ENCODE peak calls at places on chromosomes 6 and 20, in nine cellular contexts. W is bronchial epithelial cell, A is tibial artery, C is esophagus muscularis mucosa, Q is pancreas, D is neural progenitor cell, O is IMR-90, Y is psoas muscle, S is A549. J is an unnamed sample.

GRCh38 chr20:45405566-45406259 is 2.4 kb upstream of the DBNDD2 start:
- DNase-seq in W (peak; percentile 52), A (peak; percentile 82), C (no peak), Q (peak; percentile 70), D (peak; percentile 58), O (no peak), Y (peak; percentile 63), S (no peak), J (no peak)

GRCh38 chr6:56445818-56446217 is 196.9 kb downstream of the DST start:
- DNase-seq in W (no peak), A (no peak), C (no peak), Q (no peak), D (no peak), O (no peak), Y (no peak), S (no peak), J (no peak)

GRCh38 chr6:130708338-130708737 is 118.9 kb upstream of the SMLR1 start:
- DNase-seq in W (peak; percentile 40), A (no peak), C (no peak), Q (no peak), D (no peak), O (peak; percentile 50), Y (no peak), S (peak; percentile 2), J (peak; percentile 97)

GRCh38 chr6:156912431-156912830 is 135.3 kb downstream of the ARID1B start:
- DNase-seq in W (no peak), A (no peak), C (no peak), Q (no peak), D (no peak), O (no peak), Y (no peak), S (no peak), J (no peak)

GRCh38 chr20:44104807-44105517 is 82.0 kb downstream of the JPH2 start:
- DNase-seq in W (peak; percentile 81), A (no peak), C (no peak), Q (no peak), D (no peak), O (peak; percentile 84), Y (no peak), S (peak; percentile 37), J (peak; percentile 54)

GRCh38 chr20:45128066-45128465 is 3.8 kb upstream of the WFDC12 start:
- DNase-seq in W (peak; percentile 92), A (no peak), C (peak; percentile 45), Q (no peak), D (no peak), O (no peak), Y (no peak), S (no peak), J (no peak)

GRCh38 chr20:41233976-41234514 is 83.5 kb downstream of the ZHX3 start:
- DNase-seq in W (no peak), A (no peak), C (no peak), Q (no peak), D (no peak), O (no peak), Y (no peak), S (no peak), J (no peak)

GRCh38 chr20:62025832-62026563 is 39.7 kb downstream of the TAF4 start:
- DNase-seq in W (no peak), A (no peak), C (no peak), Q (no peak), D (no peak), O (peak; percentile 74), Y (peak; percentile 36), S (no peak), J (no peak)

GRCh38 chr6:90460067-90460466 is 126.8 kb downstream of the MAP3K7 start:
- DNase-seq in W (no peak), A (no peak), C (no peak), Q (no peak), D (no peak), O (no peak), Y (no peak), S (no peak), J (no peak)

GRCh38 chr6:105898286-105898685 is 187.8 kb upstream of the PRDM1 start:
- DNase-seq in W (peak; percentile 89), A (no peak), C (no peak), Q (no peak), D (no peak), O (peak; percentile 98), Y (no peak), S (no peak), J (no peak)

GRCh38 chr6:67244037-67244436 is 1391.0 kb upstream of the ADGRB3 start:
- DNase-seq in W (no peak), A (no peak), C (no peak), Q (no peak), D (no peak), O (no peak), Y (no peak), S (no peak), J (no peak)

GRCh38 chr6:143293526-143293925 is 157.0 kb downstream of the ADAT2 start:
- DNase-seq in W (no peak), A (no peak), C (no peak), Q (no peak), D (no peak), O (no peak), Y (no peak), S (no peak), J (no peak)

GRCh38 chr6:157203312-157203744 is 120.0 kb downstream of the TMEM242 start:
- DNase-seq in W (peak; percentile 12), A (no peak), C (no peak), Q (no peak), D (no peak), O (no peak), Y (no peak), S (no peak), J (no peak)

GRCh38 chr6:40347571-40348011 is 239.6 kb downstream of the LRFN2 start:
- DNase-seq in W (no peak), A (no peak), C (peak; percentile 85), Q (no peak), D (peak; percentile 45), O (no peak), Y (no peak), S (no peak), J (no peak)

GRCh38 chr6:10460096-10460495 is 45.2 kb upstream of the TFAP2A start:
- DNase-seq in W (no peak), A (no peak), C (no peak), Q (no peak), D (no peak), O (no peak), Y (no peak), S (no peak), J (no peak)

GRCh38 chr6:152404936-152405595 is 232.1 kb downstream of the SYNE1 start:
- DNase-seq in W (no peak), A (no peak), C (no peak), Q (no peak), D (no peak), O (no peak), Y (no peak), S (peak; percentile 20), J (no peak)

GRCh38 chr6:100381111-100381510 is 83.6 kb downstream of the SIM1 start:
- DNase-seq in W (no peak), A (no peak), C (no peak), Q (no peak), D (no peak), O (peak; percentile 19), Y (no peak), S (no peak), J (no peak)

GRCh38 chr6:52103661-52104060 is 16.2 kb upstream of the PKHD1 start:
- DNase-seq in W (no peak), A (no peak), C (peak; percentile 57), Q (no peak), D (no peak), O (no peak), Y (no peak), S (no peak), J (no peak)

GRCh38 chr6:52106994-52107393 is 19.6 kb upstream of the PKHD1 start:
- DNase-seq in W (no peak), A (no peak), C (peak; percentile 50), Q (no peak), D (no peak), O (no peak), Y (no peak), S (no peak), J (no peak)

GRCh38 chr6:52102330-52102932 is 15.0 kb upstream of the PKHD1 start:
- DNase-seq in W (no peak), A (no peak), C (peak; percentile 60), Q (no peak), D (no peak), O (no peak), Y (peak; percentile 64), S (no peak), J (no peak)

GRCh38 chr6:52108128-52108527 is 20.7 kb upstream of the PKHD1 start:
- DNase-seq in W (no peak), A (no peak), C (peak; percentile 66), Q (no peak), D (no peak), O (no peak), Y (peak; percentile 74), S (no peak), J (no peak)

GRCh38 chr6:52104979-52105378 is 17.6 kb upstream of the PKHD1 start:
- DNase-seq in W (no peak), A (no peak), C (no peak), Q (no peak), D (no peak), O (no peak), Y (no peak), S (no peak), J (no peak)
- TF ChIP-seq CTCF in W (no peak), A (peak; percentile 10), C (no peak), Q (no peak), D (no peak), O (no peak), Y (peak; percentile 27), S (no peak), J (peak; percentile 56)

GRCh38 chr20:5353624-5354496 is 37.1 kb upstream of the PROKR2 start:
- DNase-seq in W (peak; percentile 83), A (no peak), C (no peak), Q (no peak), D (no peak), O (peak; percentile 44), Y (no peak), S (peak; percentile 55), J (no peak)
- H3K4me3 ChIP-seq in W (no peak overlapping the region), A (no peak overlapping the region), C (no peak overlapping the region), Q (no peak overlapping the region), D (no peak overlapping the region), O (no peak overlapping the region), Y (no peak overlapping the region), S (no peak overlapping the region), J (no peak overlapping the region)

GRCh38 chr6:146770275-146770964 is 171.6 kb downstream of the ADGB start:
- DNase-seq in W (no peak), A (peak; percentile 61), C (no peak), Q (no peak), D (no peak), O (no peak), Y (no peak), S (no peak), J (no peak)

GRCh38 chr6:146770965-146771735 is 172.4 kb downstream of the ADGB start:
- DNase-seq in W (no peak), A (peak; percentile 72), C (no peak), Q (no peak), D (no peak), O (no peak), Y (peak; percentile 71), S (no peak), J (no peak)

GRCh38 chr6:146775227-146775626 is 176.5 kb downstream of the ADGB start:
- DNase-seq in W (peak; percentile 3), A (no peak), C (no peak), Q (no peak), D (no peak), O (no peak), Y (no peak), S (no peak), J (no peak)
- TF ChIP-seq CTCF in W (no peak), A (no peak), C (no peak), Q (no peak), D (peak; percentile 14), O (no peak), Y (no peak), S (no peak), J (no peak)

GRCh38 chr6:103002282-103002681 is 1608.8 kb downstream of the GRIK2 start:
- DNase-seq in W (peak; percentile 13), A (no peak), C (no peak), Q (no peak), D (no peak), O (no peak), Y (no peak), S (no peak), J (no peak)
- H3K4me3 ChIP-seq in W (no peak overlapping the region), A (no peak overlapping the region), C (no peak overlapping the region), Q (no peak overlapping the region), D (no peak overlapping the region), O (no peak overlapping the region), Y (no peak overlapping the region), S (no peak overlapping the region), J (no peak overlapping the region)

J was measured in LNCaP clone FGC.